ENCODE peak calls at places on chromosome 6, in ten cellular contexts. One of them, this sample, is unnamed.

GRCh38 chr6:111978826-111979225 is 75.1 kb upstream of the CCN6 start:
- DNase-seq in cardiac fibroblast: no peak
- DNase-seq in stimulated activated CD4-positive, alpha-beta T cell treated with anti-CD3 and anti-CD28 coated beads, Interleukin-1b, Interleukin-23, amount 100 ng/mL, for 4 hours: no peak
- DNase-seq in heart left ventricle: no peak
- DNase-seq in ureter: no peak
- DNase-seq in NT2/D1: no peak
- DNase-seq in HT1080: no peak
- DNase-seq in EH: peak
- DNase-seq in HEK293T: no peak
- DNase-seq in lung microvascular endothelial cell: no peak
- DNase-seq in this sample: no peak

GRCh38 chr6:90569223-90569622 is 17.6 kb downstream of the MAP3K7 start:
- DNase-seq in cardiac fibroblast: no peak
- DNase-seq in stimulated activated CD4-positive, alpha-beta T cell treated with anti-CD3 and anti-CD28 coated beads, Interleukin-1b, Interleukin-23, amount 100 ng/mL, for 4 hours: no peak
- DNase-seq in heart left ventricle: no peak
- DNase-seq in ureter: no peak
- DNase-seq in NT2/D1: no peak
- DNase-seq in HT1080: no peak
- DNase-seq in EH: no peak
- DNase-seq in HEK293T: no peak
- DNase-seq in lung microvascular endothelial cell: no peak
- DNase-seq in this sample: no peak

GRCh38 chr6:132380358-132380757 is 20.9 kb downstream of the MOXD1 start:
- DNase-seq in cardiac fibroblast: no peak
- DNase-seq in stimulated activated CD4-positive, alpha-beta T cell treated with anti-CD3 and anti-CD28 coated beads, Interleukin-1b, Interleukin-23, amount 100 ng/mL, for 4 hours: no peak
- DNase-seq in heart left ventricle: no peak
- DNase-seq in ureter: no peak
- DNase-seq in NT2/D1: no peak
- DNase-seq in HT1080: no peak
- DNase-seq in EH: peak
- DNase-seq in HEK293T: no peak
- DNase-seq in lung microvascular endothelial cell: no peak
- DNase-seq in this sample: no peak

GRCh38 chr6:165568326-165568725 is 94.7 kb downstream of the PDE10A start:
- DNase-seq in cardiac fibroblast: no peak
- DNase-seq in stimulated activated CD4-positive, alpha-beta T cell treated with anti-CD3 and anti-CD28 coated beads, Interleukin-1b, Interleukin-23, amount 100 ng/mL, for 4 hours: no peak
- DNase-seq in heart left ventricle: no peak
- DNase-seq in ureter: no peak
- DNase-seq in NT2/D1: no peak
- DNase-seq in HT1080: no peak
- DNase-seq in EH: no peak
- DNase-seq in HEK293T: no peak
- DNase-seq in lung microvascular endothelial cell: no peak
- DNase-seq in this sample: no peak

GRCh38 chr6:169070506-169071176 is 183.0 kb downstream of the THBS2 start:
- DNase-seq in cardiac fibroblast: peak
- DNase-seq in stimulated activated CD4-positive, alpha-beta T cell treated with anti-CD3 and anti-CD28 coated beads, Interleukin-1b, Interleukin-23, amount 100 ng/mL, for 4 hours: no peak
- DNase-seq in heart left ventricle: peak
- DNase-seq in ureter: peak
- DNase-seq in NT2/D1: no peak
- DNase-seq in HT1080: peak
- DNase-seq in EH: peak
- DNase-seq in HEK293T: peak
- DNase-seq in lung microvascular endothelial cell: no peak
- DNase-seq in this sample: peak

GRCh38 chr6:90369024-90369519 is 72.4 kb upstream of the BACH2 start:
- DNase-seq in cardiac fibroblast: peak
- DNase-seq in stimulated activated CD4-positive, alpha-beta T cell treated with anti-CD3 and anti-CD28 coated beads, Interleukin-1b, Interleukin-23, amount 100 ng/mL, for 4 hours: no peak
- DNase-seq in heart left ventricle: peak
- DNase-seq in ureter: peak
- DNase-seq in NT2/D1: peak
- DNase-seq in HT1080: peak
- DNase-seq in EH: peak
- DNase-seq in HEK293T: peak
- DNase-seq in lung microvascular endothelial cell: peak
- DNase-seq in this sample: peak

GRCh38 chr6:82877213-82878195 is 188.1 kb downstream of the UBE3D start:
- DNase-seq in cardiac fibroblast: no peak
- DNase-seq in stimulated activated CD4-positive, alpha-beta T cell treated with anti-CD3 and anti-CD28 coated beads, Interleukin-1b, Interleukin-23, amount 100 ng/mL, for 4 hours: no peak
- DNase-seq in heart left ventricle: no peak
- DNase-seq in ureter: peak
- DNase-seq in NT2/D1: no peak
- DNase-seq in HT1080: peak
- DNase-seq in EH: peak
- DNase-seq in HEK293T: peak
- DNase-seq in lung microvascular endothelial cell: no peak
- DNase-seq in this sample: peak

GRCh38 chr6:148835920-148836441 is 89.2 kb downstream of the UST start:
- DNase-seq in cardiac fibroblast: peak
- DNase-seq in stimulated activated CD4-positive, alpha-beta T cell treated with anti-CD3 and anti-CD28 coated beads, Interleukin-1b, Interleukin-23, amount 100 ng/mL, for 4 hours: peak
- DNase-seq in heart left ventricle: no peak
- DNase-seq in ureter: no peak
- DNase-seq in NT2/D1: no peak
- DNase-seq in HT1080: no peak
- DNase-seq in EH: peak
- DNase-seq in HEK293T: no peak
- DNase-seq in lung microvascular endothelial cell: no peak
- DNase-seq in this sample: no peak

GRCh38 chr6:16436550-16436949 is 198.2 kb downstream of the GMPR start:
- DNase-seq in cardiac fibroblast: no peak
- DNase-seq in stimulated activated CD4-positive, alpha-beta T cell treated with anti-CD3 and anti-CD28 coated beads, Interleukin-1b, Interleukin-23, amount 100 ng/mL, for 4 hours: no peak
- DNase-seq in heart left ventricle: no peak
- DNase-seq in ureter: no peak
- DNase-seq in NT2/D1: no peak
- DNase-seq in HT1080: no peak
- DNase-seq in EH: no peak
- DNase-seq in HEK293T: no peak
- DNase-seq in lung microvascular endothelial cell: no peak
- DNase-seq in this sample: no peak

This sample was measured in A172.